ENCODE peak calls at places on chromosomes 4 and X, in eight cellular contexts. A is transverse colon, X is esophagus squamous epithelium, W is body of pancreas, R is GM12891, Z is suprapubic skin, O is Peyer's patch, G is ovary. Q is an unnamed sample.

GRCh38 chr4:20272411-20272872 is 20.7 kb downstream of the SLIT2 start:
- DNase-seq in A (no peak), X (no peak), W (no peak), R (no peak), Z (no peak), O (no peak), G (no peak), Q (no peak)

GRCh38 chr4:20615492-20616136 is 84.6 kb upstream of the PACRGL start:
- DNase-seq in A (no peak), X (no peak), W (no peak), R (no peak), Z (no peak), O (no peak), G (no peak), Q (peak; percentile 19)

GRCh38 chrX:39157006-39157405 is 355.7 kb downstream of the MID1IP1 start:
- DNase-seq in A (no peak), X (no peak), W (no peak), R (no peak), Z (no peak), O (no peak), G (no peak), Q (no peak)

GRCh38 chr4:83217721-83218522 is 66.7 kb downstream of the COQ2 start:
- DNase-seq in A (peak; percentile 47), X (no peak), W (no peak), R (peak; percentile 54), Z (no peak), O (peak; percentile 70), G (no peak), Q (no peak)

GRCh38 chr4:184487503-184487902 is 13.2 kb upstream of the IRF2 start:
- DNase-seq in A (no peak), X (no peak), W (no peak), R (no peak), Z (no peak), O (no peak), G (no peak), Q (no peak)

GRCh38 chr4:142719854-142720541 is 126.1 kb downstream of the INPP4B start:
- DNase-seq in A (no peak), X (no peak), W (no peak), R (no peak), Z (no peak), O (no peak), G (no peak), Q (peak; percentile 2)

GRCh38 chrX:20514358-20514757 is 247.6 kb upstream of the RPS6KA3 start:
- DNase-seq in A (no peak), X (no peak), W (no peak), R (no peak), Z (no peak), O (no peak), G (no peak), Q (no peak)

GRCh38 chrX:38514014-38514854 is 47.1 kb upstream of the TSPAN7 start:
- DNase-seq in A (no peak), X (no peak), W (no peak), R (no peak), Z (no peak), O (no peak), G (no peak), Q (no peak)

GRCh38 chrX:115378471-115378870 is 89.0 kb downstream of the LUZP4 start:
- DNase-seq in A (no peak), X (no peak), W (no peak), R (no peak), Z (no peak), O (no peak), G (no peak), Q (no peak)

DNA sequence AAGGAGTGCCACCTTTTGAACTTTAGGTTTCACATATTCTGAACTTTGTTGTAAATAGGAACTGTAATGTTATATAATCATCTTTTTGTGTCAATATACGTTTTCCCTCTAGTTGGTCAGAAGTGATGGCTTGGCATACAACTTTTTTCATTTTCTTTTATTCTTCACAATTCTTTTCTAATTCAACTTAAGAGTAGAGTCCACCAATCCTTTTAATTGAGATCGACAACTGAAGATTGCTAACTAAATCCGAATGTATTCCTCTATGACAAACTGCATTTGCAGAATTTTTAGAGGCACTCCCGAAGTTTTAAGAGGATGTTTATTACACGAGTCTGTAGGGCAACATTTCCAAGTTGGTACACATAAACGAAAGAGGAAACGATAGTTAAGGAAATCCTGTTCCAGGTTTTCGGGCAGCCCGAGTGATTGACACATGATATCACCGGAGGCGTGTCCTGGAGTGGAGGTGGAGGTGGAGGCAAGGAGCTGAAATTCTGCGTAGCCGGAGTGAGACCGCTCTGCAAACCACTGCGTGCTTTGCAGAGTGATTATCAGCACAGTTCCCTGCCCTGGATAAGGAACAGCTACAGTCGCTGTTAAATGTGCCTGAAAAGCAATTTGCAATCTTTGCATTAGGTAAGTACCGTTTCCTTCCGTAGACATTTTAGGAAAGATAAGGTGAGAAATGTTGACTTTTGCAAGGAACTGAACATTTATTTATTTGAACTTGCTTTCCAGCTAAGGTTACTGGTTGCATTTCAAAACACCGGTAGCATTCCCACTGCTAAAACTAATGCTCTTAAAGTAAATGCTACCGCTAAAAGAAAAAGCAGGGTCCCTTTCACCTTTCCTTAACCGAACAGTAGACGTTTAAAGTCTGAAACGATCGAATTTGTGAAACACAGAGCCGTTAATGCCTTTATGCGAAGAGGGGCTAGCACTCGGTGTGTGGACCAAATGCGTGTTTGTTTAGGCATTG is at the start of gene SPRY1:
- DNase-seq in A (peak; percentile 93), X (peak; percentile 48), W (peak; percentile 94), R (no peak), Z (peak; percentile 93), O (peak; percentile 89), G (peak; percentile 85), Q (no peak)
- TF ChIP-seq POLR2A in A (peak; percentile 85), X (peak; percentile 74), W (peak; percentile 90), R (no peak), Z (no peak), O (peak; percentile 85), G (peak; percentile 40), Q (no peak)

GRCh38 chrX:107777536-107777832 is at the start of gene NCBP2L:
- DNase-seq in A (no peak), X (no peak), W (no peak), R (no peak), Z (no peak), O (no peak), G (no peak), Q (no peak)

GRCh38 chrX:107776649-107777535 is 641 bp upstream of the NCBP2L start:
- DNase-seq in A (peak; percentile 80), X (peak; percentile 62), W (peak; percentile 87), R (peak; percentile 42), Z (peak; percentile 90), O (peak; percentile 83), G (peak; percentile 90), Q (peak; percentile 41)

GRCh38 chrX:107773906-107774435 is 1.6 kb downstream of the TSC22D3 start:
- DNase-seq in A (no peak), X (no peak), W (peak; percentile 33), R (no peak), Z (no peak), O (no peak), G (no peak), Q (no peak)

GRCh38 chrX:107775000-107775733 is 420 bp downstream of the TSC22D3 start:
- DNase-seq in A (peak; percentile 15), X (no peak), W (no peak), R (no peak), Z (no peak), O (no peak), G (no peak), Q (no peak)

DNA sequence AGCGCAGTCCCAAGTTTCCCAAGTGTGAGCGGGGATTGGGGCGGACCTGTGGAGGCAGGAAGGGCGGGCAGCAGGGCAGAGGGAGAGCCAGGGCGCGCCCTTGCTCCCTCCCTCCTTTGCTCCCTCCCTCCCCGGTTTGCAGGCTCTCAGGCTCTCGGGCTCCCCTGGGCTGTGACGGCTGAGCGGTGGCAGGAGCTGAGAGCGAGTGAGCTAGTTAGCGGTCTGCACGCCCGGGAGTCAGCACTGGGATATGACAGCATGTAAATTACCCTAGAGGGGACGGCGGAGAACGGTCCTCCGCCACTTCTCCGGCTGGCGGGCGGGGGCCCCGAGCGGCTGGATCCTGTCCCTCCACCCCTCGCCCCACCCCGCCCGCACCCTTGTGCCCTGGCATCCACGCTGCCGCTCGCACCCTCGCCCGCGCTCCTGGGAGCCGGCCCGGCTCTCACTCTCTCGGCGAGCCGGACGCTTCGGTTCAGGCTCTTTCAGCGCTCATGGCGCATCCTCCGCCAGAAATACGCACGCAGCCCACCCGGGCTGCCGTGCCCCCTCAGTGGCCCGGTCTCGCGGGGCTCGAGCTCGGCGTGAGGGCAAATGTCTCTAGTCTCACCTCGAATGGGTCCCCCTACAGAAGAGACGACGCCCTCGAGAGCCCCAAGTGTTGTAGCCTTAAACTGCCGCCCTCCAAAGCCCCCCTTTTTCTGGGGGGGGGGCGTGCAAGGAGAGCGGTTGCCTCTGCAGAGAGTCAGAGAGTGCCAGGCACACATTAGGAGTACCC is at the start of gene TSC22D3:
- DNase-seq in A (peak; percentile 81), X (peak; percentile 18), W (peak; percentile 87), R (peak; percentile 60), Z (peak; percentile 86), O (peak; percentile 62), G (peak; percentile 79), Q (peak; percentile 66)
- TF ChIP-seq POLR2A in A (peak; percentile 44), X (peak; percentile 68), W (peak; percentile 69), R (no peak), Z (no peak), O (peak; percentile 54), G (peak; percentile 57), Q (no peak)

GRCh38 chr4:74095886-74096264 is 3.1 kb downstream of the CXCL2 start:
- DNase-seq in A (no peak), X (no peak), W (no peak), R (no peak), Z (no peak), O (no peak), G (no peak), Q (no peak)
- TF ChIP-seq POLR2A in A (no peak), X (no peak), W (no peak), R (no peak), Z (no peak), O (no peak), G (no peak), Q (no peak)

DNA sequence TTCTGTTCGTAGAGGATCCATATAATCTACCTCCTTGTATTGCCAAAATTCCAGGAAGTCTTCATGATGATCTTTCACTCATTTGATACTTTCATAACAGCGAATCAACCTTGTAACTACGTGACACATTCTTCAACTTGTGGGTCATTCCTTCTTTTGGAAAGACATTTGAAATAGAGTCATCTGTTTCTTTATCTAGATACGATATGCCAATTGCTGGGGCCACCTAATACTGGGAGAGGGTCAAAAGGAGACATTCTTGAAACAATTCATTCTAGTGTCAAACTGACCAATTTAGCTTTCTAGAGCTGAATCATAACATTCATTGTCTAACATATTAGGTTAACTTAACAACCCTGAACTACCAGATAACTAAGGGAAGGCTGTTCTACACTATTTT is 62.9 kb upstream of the SMAD1 start:
- DNase-seq in A (no peak), X (no peak), W (no peak), R (no peak), Z (no peak), O (no peak), G (no peak), Q (no peak)
- TF ChIP-seq POLR2A in A (no peak), X (no peak), W (no peak), R (no peak), Z (no peak), O (no peak), G (no peak), Q (no peak)